ENCODE peak calls at places on chromosomes 6 and 20, in seven cellular contexts. One of them, this sample, is unnamed.

GRCh38 chr6:34459899-34460593 is 5.8 kb upstream of the PACSIN1 start:
- DNase-seq in IMR-90: peak; percentile 48
- DNase-seq in psoas muscle: no peak
- DNase-seq in stimulated activated CD4-positive, alpha-beta T cell treated with anti-CD3 and anti-CD28 coated beads, Interleukin-15, amount 100 ng/mL, for 24 hours: peak; percentile 55
- DNase-seq in NCI-H1436: peak; percentile 36
- DNase-seq in NCI-H226: no peak
- DNase-seq in progenitor cell of endocrine pancreas: no peak
- DNase-seq in this sample: peak; percentile 61

GRCh38 chr6:111812080-111813038 is 60.9 kb downstream of the FYN start:
- DNase-seq in IMR-90: no peak
- DNase-seq in psoas muscle: no peak
- DNase-seq in stimulated activated CD4-positive, alpha-beta T cell treated with anti-CD3 and anti-CD28 coated beads, Interleukin-15, amount 100 ng/mL, for 24 hours: no peak
- DNase-seq in NCI-H1436: no peak
- DNase-seq in NCI-H226: peak; percentile 90
- DNase-seq in progenitor cell of endocrine pancreas: no peak
- DNase-seq in this sample: no peak

GRCh38 chr6:126781582-126781981 is 336.9 kb upstream of the RSPO3 start:
- DNase-seq in IMR-90: no peak
- DNase-seq in psoas muscle: no peak
- DNase-seq in stimulated activated CD4-positive, alpha-beta T cell treated with anti-CD3 and anti-CD28 coated beads, Interleukin-15, amount 100 ng/mL, for 24 hours: no peak
- DNase-seq in NCI-H1436: no peak
- DNase-seq in NCI-H226: no peak
- DNase-seq in progenitor cell of endocrine pancreas: no peak
- DNase-seq in this sample: no peak

GRCh38 chr20:36541227-36542018 is at the start of gene MYL9:
- DNase-seq in IMR-90: peak; percentile 62
- DNase-seq in psoas muscle: peak; percentile 91
- DNase-seq in stimulated activated CD4-positive, alpha-beta T cell treated with anti-CD3 and anti-CD28 coated beads, Interleukin-15, amount 100 ng/mL, for 24 hours: peak; percentile 27
- DNase-seq in NCI-H1436: no peak
- DNase-seq in NCI-H226: peak; percentile 56
- DNase-seq in progenitor cell of endocrine pancreas: peak; percentile 54
- DNase-seq in this sample: peak; percentile 93

GRCh38 chr6:167207527-167207926 is 49.7 kb upstream of the GPR31 start:
- DNase-seq in IMR-90: no peak
- DNase-seq in psoas muscle: no peak
- DNase-seq in stimulated activated CD4-positive, alpha-beta T cell treated with anti-CD3 and anti-CD28 coated beads, Interleukin-15, amount 100 ng/mL, for 24 hours: no peak
- DNase-seq in NCI-H1436: no peak
- DNase-seq in NCI-H226: no peak
- DNase-seq in progenitor cell of endocrine pancreas: no peak
- DNase-seq in this sample: no peak

GRCh38 chr6:129844118-129844891 is 16.8 kb downstream of the TMEM244 start:
- DNase-seq in IMR-90: peak; percentile 89
- DNase-seq in psoas muscle: no peak
- DNase-seq in stimulated activated CD4-positive, alpha-beta T cell treated with anti-CD3 and anti-CD28 coated beads, Interleukin-15, amount 100 ng/mL, for 24 hours: no peak
- DNase-seq in NCI-H1436: no peak
- DNase-seq in NCI-H226: peak; percentile 95
- DNase-seq in progenitor cell of endocrine pancreas: no peak
- DNase-seq in this sample: peak; percentile 65

GRCh38 chr6:156617376-156617775 is 159.8 kb upstream of the ARID1B start:
- DNase-seq in IMR-90: no peak
- DNase-seq in psoas muscle: no peak
- DNase-seq in stimulated activated CD4-positive, alpha-beta T cell treated with anti-CD3 and anti-CD28 coated beads, Interleukin-15, amount 100 ng/mL, for 24 hours: no peak
- DNase-seq in NCI-H1436: no peak
- DNase-seq in NCI-H226: peak; percentile 70
- DNase-seq in progenitor cell of endocrine pancreas: no peak
- DNase-seq in this sample: no peak

GRCh38 chr20:2301164-2301622 is 5.4 kb downstream of the TGM3 start:
- DNase-seq in IMR-90: no peak
- DNase-seq in psoas muscle: no peak
- DNase-seq in stimulated activated CD4-positive, alpha-beta T cell treated with anti-CD3 and anti-CD28 coated beads, Interleukin-15, amount 100 ng/mL, for 24 hours: no peak
- DNase-seq in NCI-H1436: no peak
- DNase-seq in NCI-H226: no peak
- DNase-seq in progenitor cell of endocrine pancreas: no peak
- DNase-seq in this sample: peak; percentile 19

GRCh38 chr6:113281014-113281810 is 575.9 kb upstream of the MARCKS start:
- DNase-seq in IMR-90: peak; percentile 25
- DNase-seq in psoas muscle: no peak
- DNase-seq in stimulated activated CD4-positive, alpha-beta T cell treated with anti-CD3 and anti-CD28 coated beads, Interleukin-15, amount 100 ng/mL, for 24 hours: no peak
- DNase-seq in NCI-H1436: no peak
- DNase-seq in NCI-H226: no peak
- DNase-seq in progenitor cell of endocrine pancreas: no peak
- DNase-seq in this sample: peak; percentile 42

GRCh38 chr6:14881399-14881798 is 364.5 kb upstream of the JARID2 start:
- DNase-seq in IMR-90: peak; percentile 87
- DNase-seq in psoas muscle: no peak
- DNase-seq in stimulated activated CD4-positive, alpha-beta T cell treated with anti-CD3 and anti-CD28 coated beads, Interleukin-15, amount 100 ng/mL, for 24 hours: no peak
- DNase-seq in NCI-H1436: no peak
- DNase-seq in NCI-H226: peak; percentile 61
- DNase-seq in progenitor cell of endocrine pancreas: no peak
- DNase-seq in this sample: peak; percentile 31

GRCh38 chr6:54107470-54107869 is 3.8 kb upstream of the MLIP start:
- DNase-seq in IMR-90: no peak
- DNase-seq in psoas muscle: no peak
- DNase-seq in stimulated activated CD4-positive, alpha-beta T cell treated with anti-CD3 and anti-CD28 coated beads, Interleukin-15, amount 100 ng/mL, for 24 hours: no peak
- DNase-seq in NCI-H1436: no peak
- DNase-seq in NCI-H226: no peak
- DNase-seq in progenitor cell of endocrine pancreas: no peak
- DNase-seq in this sample: no peak

GRCh38 chr20:45946149-45946970 is 11.9 kb downstream of the PCIF1 start:
- DNase-seq in IMR-90: no peak
- DNase-seq in psoas muscle: peak; percentile 80
- DNase-seq in stimulated activated CD4-positive, alpha-beta T cell treated with anti-CD3 and anti-CD28 coated beads, Interleukin-15, amount 100 ng/mL, for 24 hours: peak; percentile 36
- DNase-seq in NCI-H1436: no peak
- DNase-seq in NCI-H226: no peak
- DNase-seq in progenitor cell of endocrine pancreas: no peak
- DNase-seq in this sample: no peak

GRCh38 chr6:135183532-135184440 is 2.7 kb downstream of the MYB start:
- DNase-seq in IMR-90: peak; percentile 28
- DNase-seq in psoas muscle: peak; percentile 47
- DNase-seq in stimulated activated CD4-positive, alpha-beta T cell treated with anti-CD3 and anti-CD28 coated beads, Interleukin-15, amount 100 ng/mL, for 24 hours: peak; percentile 87
- DNase-seq in NCI-H1436: peak; percentile 55
- DNase-seq in NCI-H226: no peak
- DNase-seq in progenitor cell of endocrine pancreas: peak; percentile 18
- DNase-seq in this sample: peak; percentile 43

GRCh38 chr20:57993738-57994431 is 234.6 kb downstream of the ANKRD60 start:
- DNase-seq in IMR-90: no peak
- DNase-seq in psoas muscle: no peak
- DNase-seq in stimulated activated CD4-positive, alpha-beta T cell treated with anti-CD3 and anti-CD28 coated beads, Interleukin-15, amount 100 ng/mL, for 24 hours: no peak
- DNase-seq in NCI-H1436: no peak
- DNase-seq in NCI-H226: no peak
- DNase-seq in progenitor cell of endocrine pancreas: no peak
- DNase-seq in this sample: peak; percentile 21

GRCh38 chr6:37582309-37582708 is 82.6 kb upstream of the CCDC167 start:
- DNase-seq in IMR-90: no peak
- DNase-seq in psoas muscle: no peak
- DNase-seq in stimulated activated CD4-positive, alpha-beta T cell treated with anti-CD3 and anti-CD28 coated beads, Interleukin-15, amount 100 ng/mL, for 24 hours: no peak
- DNase-seq in NCI-H1436: no peak
- DNase-seq in NCI-H226: peak; percentile 52
- DNase-seq in progenitor cell of endocrine pancreas: peak; percentile 31
- DNase-seq in this sample: peak; percentile 48

GRCh38 chr20:64261138-64261537 is 5.6 kb downstream of the PCMTD2 start:
- DNase-seq in IMR-90: peak; percentile 55
- DNase-seq in psoas muscle: no peak
- DNase-seq in stimulated activated CD4-positive, alpha-beta T cell treated with anti-CD3 and anti-CD28 coated beads, Interleukin-15, amount 100 ng/mL, for 24 hours: no peak
- DNase-seq in NCI-H1436: no peak
- DNase-seq in NCI-H226: no peak
- DNase-seq in progenitor cell of endocrine pancreas: no peak
- DNase-seq in this sample: peak; percentile 64

GRCh38 chr6:19662911-19663310 is 174.3 kb upstream of the ID4 start:
- DNase-seq in IMR-90: no peak
- DNase-seq in psoas muscle: no peak
- DNase-seq in stimulated activated CD4-positive, alpha-beta T cell treated with anti-CD3 and anti-CD28 coated beads, Interleukin-15, amount 100 ng/mL, for 24 hours: no peak
- DNase-seq in NCI-H1436: no peak
- DNase-seq in NCI-H226: no peak
- DNase-seq in progenitor cell of endocrine pancreas: no peak
- DNase-seq in this sample: no peak

GRCh38 chr6:157273756-157274088 is 49.6 kb downstream of the TMEM242 start:
- DNase-seq in IMR-90: peak; percentile 9
- DNase-seq in psoas muscle: no peak
- DNase-seq in stimulated activated CD4-positive, alpha-beta T cell treated with anti-CD3 and anti-CD28 coated beads, Interleukin-15, amount 100 ng/mL, for 24 hours: peak; percentile 76
- DNase-seq in NCI-H1436: peak; percentile 87
- DNase-seq in NCI-H226: no peak
- DNase-seq in progenitor cell of endocrine pancreas: no peak
- DNase-seq in this sample: no peak

GRCh38 chr20:53079883-53080282 is 107.7 kb downstream of the TSHZ2 start:
- DNase-seq in IMR-90: no peak
- DNase-seq in psoas muscle: no peak
- DNase-seq in stimulated activated CD4-positive, alpha-beta T cell treated with anti-CD3 and anti-CD28 coated beads, Interleukin-15, amount 100 ng/mL, for 24 hours: no peak
- DNase-seq in NCI-H1436: no peak
- DNase-seq in NCI-H226: no peak
- DNase-seq in progenitor cell of endocrine pancreas: no peak
- DNase-seq in this sample: no peak

GRCh38 chr6:87697581-87698552 is 4.2 kb downstream of the AKIRIN2 start:
- DNase-seq in IMR-90: peak; percentile 91
- DNase-seq in psoas muscle: no peak
- DNase-seq in stimulated activated CD4-positive, alpha-beta T cell treated with anti-CD3 and anti-CD28 coated beads, Interleukin-15, amount 100 ng/mL, for 24 hours: no peak
- DNase-seq in NCI-H1436: no peak
- DNase-seq in NCI-H226: peak; percentile 48
- DNase-seq in progenitor cell of endocrine pancreas: no peak
- DNase-seq in this sample: peak; percentile 91

GRCh38 chr6:41707565-41708200 is 27.7 kb downstream of the TFEB start:
- DNase-seq in IMR-90: no peak
- DNase-seq in psoas muscle: peak; percentile 66
- DNase-seq in stimulated activated CD4-positive, alpha-beta T cell treated with anti-CD3 and anti-CD28 coated beads, Interleukin-15, amount 100 ng/mL, for 24 hours: peak; percentile 43
- DNase-seq in NCI-H1436: no peak
- DNase-seq in NCI-H226: no peak
- DNase-seq in progenitor cell of endocrine pancreas: no peak
- DNase-seq in this sample: no peak

This sample was measured in adipocyte.